ENCODE peak calls at places on chromosomes 5 and 9, in nine cellular contexts. G is mucosa of gallbladder, P is Daoy, R is fibroblast of the aortic adventitia, L is glutamatergic neuron, F is foreskin fibroblast, S is nephron progenitor cell, U is skeletal muscle cell, B is NCI-H2107. X is an unnamed sample.

GRCh38 chr9:68949271-68950000 is 64.5 kb downstream of the PRKACG start:
- DNase-seq in L (no peak), S (no peak), F (no peak), G (no peak), B (peak), U (peak), P (peak), R (peak), X (no peak)

GRCh38 chr9:117120061-117120460 is 294.8 kb downstream of the ASTN2 start:
- DNase-seq in R (no peak), U (no peak), P (no peak), L (no peak), B (no peak), S (no peak), F (no peak), G (no peak), X (no peak)

GRCh38 chr5:115267617-115268016 is 4.9 kb upstream of the PGGT1B start:
- DNase-seq in U (no peak), S (no peak), B (no peak), R (peak), G (no peak), L (no peak), P (no peak), F (peak), X (no peak)

GRCh38 chr9:117189121-117189520 is 225.7 kb downstream of the ASTN2 start:
- DNase-seq in L (no peak), P (no peak), B (no peak), F (peak), U (no peak), R (no peak), G (no peak), S (no peak), X (no peak)

GRCh38 chr5:27523629-27524028 is 485.2 kb upstream of the CDH9 start:
- DNase-seq in L (peak), F (no peak), S (no peak), R (no peak), G (no peak), P (no peak), U (no peak), B (no peak), X (no peak)

GRCh38 chr5:14946813-14947640 is 75.4 kb upstream of the ANKH start:
- DNase-seq in G (no peak), R (no peak), U (no peak), B (no peak), P (peak), S (no peak), F (peak), L (no peak), X (no peak)

GRCh38 chr9:27394154-27394825 is 97.3 kb upstream of the EQTN start:
- DNase-seq in G (no peak), L (no peak), S (no peak), B (no peak), U (no peak), F (no peak), R (no peak), P (no peak), X (no peak)

GRCh38 chr5:36442352-36442751 is 140.7 kb upstream of the RANBP3L start:
- DNase-seq in S (no peak), B (no peak), G (no peak), U (no peak), L (no peak), P (no peak), R (peak), F (no peak), X (no peak)

GRCh38 chr9:24044576-24044975 is 218.5 kb upstream of the ELAVL2 start:
- DNase-seq in F (no peak), L (no peak), R (no peak), S (no peak), U (no peak), G (no peak), B (no peak), P (no peak), X (no peak)

GRCh38 chr5:79149432-79149831 is 37.8 kb downstream of the BHMT start:
- DNase-seq in U (no peak), B (no peak), F (peak), L (no peak), G (no peak), R (peak), S (no peak), P (no peak), X (no peak)

GRCh38 chr9:133341369-133342082 is 5.5 kb upstream of the SURF6 start:
- DNase-seq in S (no peak), P (no peak), L (no peak), U (no peak), F (no peak), G (peak), B (no peak), R (no peak), X (peak)

GRCh38 chr5:127307868-127308267 is 17.3 kb downstream of the MEGF10 start:
- DNase-seq in F (no peak), L (no peak), R (no peak), U (no peak), G (no peak), S (no peak), B (no peak), P (no peak), X (no peak)

GRCh38 chr9:117714282-117714681 is 10.1 kb downstream of the TLR4 start:
- DNase-seq in L (no peak), S (no peak), G (no peak), F (no peak), U (no peak), R (no peak), B (no peak), P (no peak), X (no peak)

GRCh38 chr9:98807811-98808195 is 333 bp downstream of the GALNT12 start:
- DNase-seq in S (no peak), L (peak), P (peak), F (peak), G (no peak), U (no peak), B (no peak), R (no peak), X (no peak)

GRCh38 chr9:95425910-95426551 is 90.7 kb downstream of the PTCH1 start:
- DNase-seq in S (peak), R (no peak), F (peak), P (peak), L (peak), U (no peak), B (no peak), G (no peak), X (no peak)

GRCh38 chr9:137314561-137315560 is 12.8 kb upstream of the NRARP start:
- DNase-seq in L (peak), B (no peak), S (peak), F (peak), U (no peak), P (peak), G (peak), R (no peak), X (no peak)

GRCh38 chr9:3125602-3126392 is 281.9 kb upstream of the PUM3 start:
- DNase-seq in U (no peak), G (no peak), B (no peak), F (no peak), R (no peak), S (no peak), P (no peak), L (no peak), X (peak)

GRCh38 chr9:76453785-76454184 is 5.2 kb upstream of the GCNT1 start:
- DNase-seq in B (no peak), P (no peak), F (peak), G (no peak), S (no peak), R (peak), U (peak), L (no peak), X (no peak)

GRCh38 chr9:81594415-81594814 is 94.9 kb downstream of the TLE1 start:
- DNase-seq in G (no peak), S (no peak), U (no peak), B (no peak), P (no peak), R (no peak), L (no peak), F (no peak), X (no peak)

GRCh38 chr9:70535546-70536323 is 121.3 kb upstream of the KLF9 start:
- DNase-seq in B (no peak), R (no peak), P (no peak), L (no peak), S (no peak), U (no peak), F (no peak), G (no peak), X (no peak)

GRCh38 chr5:170310187-170310586 is 12.6 kb upstream of the LCP2 start:
- DNase-seq in S (no peak), L (no peak), U (no peak), F (no peak), P (no peak), R (no peak), G (no peak), B (no peak), X (no peak)

GRCh38 chr9:86946712-86947145 is 577 bp downstream of the GAS1 start:
- DNase-seq in P (no peak), R (peak), G (peak), B (no peak), U (peak), S (peak), F (no peak), L (no peak), X (no peak)

GRCh38 chr5:169296456-169297220 is 4.3 kb downstream of the SLIT3 start:
- DNase-seq in P (peak), B (no peak), U (no peak), L (no peak), G (no peak), S (no peak), F (peak), R (peak), X (no peak)

GRCh38 chr5:41445937-41446563 is 64.4 kb downstream of the PLCXD3 start:
- DNase-seq in R (peak), S (no peak), B (no peak), P (no peak), F (peak), G (no peak), L (no peak), U (peak), X (no peak)

GRCh38 chr5:177440211-177440989 is 6.2 kb upstream of the PRR7 start:
- DNase-seq in B (no peak), P (no peak), L (no peak), F (no peak), R (no peak), S (no peak), U (no peak), G (no peak), X (no peak)

GRCh38 chr9:11045589-11045988 is 432.8 kb upstream of the PTPRD start:
- DNase-seq in L (no peak), R (no peak), G (no peak), U (no peak), F (no peak), B (no peak), S (no peak), P (no peak), X (no peak)

GRCh38 chr5:131264453-131265200 is 774 bp downstream of the CDC42SE2 start:
- DNase-seq in B (no peak), F (peak), S (peak), U (no peak), P (peak), L (peak), G (no peak), R (peak), X (no peak)

GRCh38 chr5:127518319-127518621 is 830 bp downstream of the PRRC1 start:
- DNase-seq in R (peak), F (no peak), G (no peak), B (no peak), U (no peak), P (no peak), S (no peak), L (no peak), X (no peak)

GRCh38 chr5:11182441-11183080 is 421.5 kb upstream of the DAP start:
- DNase-seq in B (no peak), R (peak), U (no peak), G (no peak), S (peak), L (no peak), P (peak), F (peak), X (no peak)

GRCh38 chr9:134897584-134898170 is 17.1 kb downstream of the FCN2 start:
- DNase-seq in G (no peak), F (no peak), S (no peak), L (no peak), R (no peak), B (no peak), U (no peak), P (no peak), X (no peak)

GRCh38 chr5:57825026-57825683 is 342.5 kb upstream of the ACTBL2 start:
- DNase-seq in U (peak), S (peak), F (peak), G (no peak), R (peak), L (no peak), P (peak), B (no peak), X (no peak)

GRCh38 chr9:128249914-128250838 is 25.6 kb downstream of the GOLGA2 start:
- DNase-seq in L (peak), B (no peak), R (peak), F (peak), S (peak), U (no peak), G (peak), P (peak), X (no peak)

GRCh38 chr9:90029996-90030395 is 425.2 kb downstream of the GADD45G start:
- DNase-seq in P (peak), F (no peak), L (no peak), S (no peak), U (no peak), G (no peak), B (no peak), R (no peak), X (no peak)

GRCh38 chr9:6106576-6107339 is 91.3 kb upstream of the RANBP6 start:
- DNase-seq in R (peak), G (peak), B (peak), F (peak), P (peak), S (peak), L (no peak), U (no peak), X (no peak)

GRCh38 chr9:71079451-71079850 is 42.0 kb downstream of the TRPM3 start:
- DNase-seq in S (no peak), F (peak), B (no peak), U (no peak), L (no peak), G (no peak), R (peak), P (peak), X (no peak)

GRCh38 chr5:174991807-174992308 is 267.5 kb downstream of the MSX2 start:
- DNase-seq in R (no peak), F (no peak), G (no peak), P (no peak), U (no peak), L (no peak), S (no peak), B (no peak), X (no peak)

GRCh38 chr5:9207820-9208418 is 338.0 kb downstream of the SEMA5A start:
- DNase-seq in U (no peak), R (peak), P (no peak), L (no peak), G (no peak), B (peak), F (peak), S (no peak), X (no peak)

GRCh38 chr5:5483880-5484595 is 61.6 kb downstream of the ICE1 start:
- DNase-seq in S (no peak), U (peak), L (no peak), F (peak), R (peak), G (no peak), P (no peak), B (no peak), X (no peak)

GRCh38 chr9:115204827-115205506 is 87.0 kb upstream of the TNC start:
- DNase-seq in G (no peak), P (peak), U (peak), S (no peak), R (peak), L (no peak), B (no peak), F (peak), X (no peak)

X was measured in GF-D8.